ENCODE peak calls at places on chromosomes 12 and 14, in six cellular contexts. R is Peyer's patch, Y is heart left ventricle, U is thoracic aorta, C is suprapubic skin, I is DND-41. G is an unnamed sample.

GRCh38 chr12:25438638-25439037 is 114.4 kb downstream of the LMNTD1 start:
- DNase-seq in R (no peak), Y (no peak), U (no peak), C (no peak), I (no peak), G (no peak)

GRCh38 chr12:64518396-64518795 is 66.5 kb downstream of the TBK1 start:
- DNase-seq in R (no peak), Y (no peak), U (no peak), C (no peak), I (no peak), G (no peak)

GRCh38 chr12:50241178-50241577 is 42.1 kb downstream of the LIMA1 start:
- DNase-seq in R (no peak), Y (no peak), U (no peak), C (no peak), I (no peak), G (no peak)

GRCh38 chr12:131783915-131784541 is 44.2 kb upstream of the MMP17 start:
- DNase-seq in R (no peak), Y (no peak), U (no peak), C (no peak), I (no peak), G (no peak)

GRCh38 chr12:70891059-70891632 is 29.4 kb downstream of the PTPRR start:
- DNase-seq in R (no peak), Y (no peak), U (no peak), C (no peak), I (no peak), G (no peak)

GRCh38 chr12:69933115-69933552 is 108.1 kb downstream of the MYRFL start:
- DNase-seq in R (no peak), Y (no peak), U (no peak), C (no peak), I (no peak), G (no peak)

GRCh38 chr12:50079771-50080170 is 5.4 kb upstream of the SMARCD1 start:
- DNase-seq in R (no peak), Y (no peak), U (no peak), C (no peak), I (no peak), G (no peak)

GRCh38 chr12:108305520-108305919 is 33.6 kb downstream of the CMKLR1 start:
- DNase-seq in R (no peak), Y (peak; percentile 92), U (peak; percentile 87), C (peak; percentile 95), I (no peak), G (peak; percentile 66)

GRCh38 chr12:131091976-131092691 is 138.4 kb downstream of the ADGRD1 start:
- DNase-seq in R (peak; percentile 8), Y (peak; percentile 3), U (no peak), C (peak; percentile 75), I (no peak), G (peak; percentile 7)

GRCh38 chr12:27868165-27868564 is 88.1 kb upstream of the MANSC4 start:
- DNase-seq in R (no peak), Y (no peak), U (no peak), C (no peak), I (no peak), G (no peak)

GRCh38 chr12:48977290-48978281 is 536 bp upstream of the WNT1 start:
- DNase-seq in R (peak; percentile 76), Y (no peak), U (no peak), C (no peak), I (peak; percentile 73), G (peak; percentile 76)

GRCh38 chr12:14774944-14775651 is 28.2 kb downstream of the WBP11 start:
- DNase-seq in R (peak; percentile 32), Y (peak; percentile 29), U (peak; percentile 11), C (peak; percentile 81), I (no peak), G (peak; percentile 67)

GRCh38 chr12:93766802-93767523 is 89.8 kb downstream of the CRADD start:
- DNase-seq in R (no peak), Y (peak; percentile 60), U (no peak), C (no peak), I (peak; percentile 63), G (no peak)

GRCh38 chr14:54785111-54785777 is 117.4 kb downstream of the GCH1 start:
- DNase-seq in R (no peak), Y (no peak), U (no peak), C (no peak), I (no peak), G (no peak)

GRCh38 chr14:76576047-76576741 is 185.1 kb upstream of the VASH1 start:
- DNase-seq in R (no peak), Y (peak; percentile 37), U (no peak), C (no peak), I (no peak), G (no peak)

GRCh38 chr12:4044736-4045432 is 171.7 kb upstream of the PARP11 start:
- DNase-seq in R (no peak), Y (no peak), U (no peak), C (no peak), I (no peak), G (no peak)

GRCh38 chr14:78164226-78164853 is 5.8 kb upstream of the NRXN3 start:
- DNase-seq in R (no peak), Y (no peak), U (no peak), C (no peak), I (peak; percentile 12), G (no peak)

GRCh38 chr12:92446082-92446460 is 256.7 kb upstream of the PLEKHG7 start:
- DNase-seq in R (no peak), Y (no peak), U (no peak), C (no peak), I (no peak), G (no peak)

GRCh38 chr12:63862187-63863107 is 17.9 kb downstream of the SRGAP1 start:
- DNase-seq in R (no peak), Y (peak; percentile 37), U (no peak), C (no peak), I (no peak), G (no peak)

GRCh38 chr14:91369628-91370445 is 47.8 kb downstream of the CCDC88C start:
- DNase-seq in R (no peak), Y (no peak), U (no peak), C (no peak), I (no peak), G (no peak)

GRCh38 chr14:58572092-58572853 is 65.5 kb upstream of the DACT1 start:
- DNase-seq in R (no peak), Y (no peak), U (no peak), C (no peak), I (peak; percentile 43), G (no peak)

GRCh38 chr14:31965735-31966598 is 111.1 kb upstream of the ARHGAP5 start:
- DNase-seq in R (no peak), Y (no peak), U (no peak), C (no peak), I (no peak), G (peak; percentile 56)

GRCh38 chr12:55034218-55034617 is 14.4 kb downstream of the NEUROD4 start:
- DNase-seq in R (no peak), Y (no peak), U (no peak), C (no peak), I (no peak), G (no peak)

GRCh38 chr12:130665753-130666152 is 50.3 kb downstream of the RIMBP2 start:
- DNase-seq in R (no peak), Y (no peak), U (no peak), C (no peak), I (no peak), G (no peak)

GRCh38 chr14:68141531-68142088 is 322.0 kb downstream of the RAD51B start:
- DNase-seq in R (no peak), Y (no peak), U (no peak), C (no peak), I (no peak), G (no peak)

GRCh38 chr12:40054554-40055226 is 51.2 kb downstream of the SLC2A13 start:
- DNase-seq in R (no peak), Y (no peak), U (no peak), C (no peak), I (no peak), G (peak; percentile 41)

GRCh38 chr14:51398898-51399297 is 158.9 kb downstream of the TMX1 start:
- DNase-seq in R (no peak), Y (no peak), U (peak; percentile 12), C (no peak), I (no peak), G (no peak)

GRCh38 chr12:27970981-27971489 is 1.5 kb downstream of the PTHLH start:
- DNase-seq in R (no peak), Y (no peak), U (no peak), C (no peak), I (no peak), G (no peak)

GRCh38 chr12:121803861-121804416 is at the start of gene SETD1B:
- DNase-seq in R (no peak), Y (peak; percentile 80), U (no peak), C (no peak), I (peak; percentile 83), G (peak; percentile 69)

GRCh38 chr12:65885716-65886115 is 61.4 kb downstream of the HMGA2 start:
- DNase-seq in R (no peak), Y (no peak), U (no peak), C (no peak), I (no peak), G (no peak)

GRCh38 chr12:104130760-104131159 is 7.2 kb downstream of the NFYB start:
- DNase-seq in R (no peak), Y (no peak), U (no peak), C (no peak), I (no peak), G (no peak)

GRCh38 chr12:127559349-127560040 is 707.5 kb upstream of the TMEM132C start:
- DNase-seq in R (no peak), Y (peak; percentile 53), U (no peak), C (no peak), I (peak; percentile 52), G (no peak)

GRCh38 chr14:27253946-27254345 is 656.1 kb upstream of the NOVA1 start:
- DNase-seq in R (no peak), Y (no peak), U (no peak), C (no peak), I (no peak), G (no peak)

GRCh38 chr14:61103541-61104339 is 122.7 kb downstream of the SLC38A6 start:
- DNase-seq in R (no peak), Y (peak; percentile 62), U (peak; percentile 42), C (peak; percentile 83), I (no peak), G (peak; percentile 58)
- H3K4me3 ChIP-seq in R (no peak overlapping the region), Y (no peak overlapping the region), U (peak overlapping the region; percentile 34), C (no peak overlapping the region), I (no peak overlapping the region), G (no peak overlapping the region)

GRCh38 chr12:23847857-23848256 is 101.6 kb downstream of the SOX5 start:
- DNase-seq in R (no peak), Y (no peak), U (no peak), C (no peak), I (no peak), G (no peak)
- H3K27ac ChIP-seq in R (no peak overlapping the region), Y (no peak overlapping the region), U (no peak overlapping the region), C (no peak overlapping the region), I (no peak overlapping the region), G (no peak overlapping the region)

GRCh38 chr12:53978477-53979356 is 4.0 kb upstream of the HOTAIR start:
- DNase-seq in R (no peak), Y (no peak), U (no peak), C (no peak), I (no peak), G (no peak)
- H3K4me3 ChIP-seq in R (peak overlapping the region; percentile 24), Y (no peak overlapping the region), U (no peak overlapping the region), C (no peak overlapping the region), I (no peak overlapping the region), G (no peak overlapping the region)

GRCh38 chr12:122886851-122887816 is 8.8 kb downstream of the VPS37B start:
- DNase-seq in R (peak; percentile 80), Y (no peak), U (no peak), C (peak; percentile 47), I (peak; percentile 78), G (no peak)
- H3K27ac ChIP-seq in R (peak overlapping the region; percentile 88), Y (peak overlapping the region; percentile 90), U (no peak overlapping the region), C (peak overlapping the region; percentile 94), I (peak overlapping the region; percentile 74), G (no peak overlapping the region)

GRCh38 chr12:106133136-106134087 is 5.3 kb downstream of the NUAK1 start:
- DNase-seq in R (no peak), Y (no peak), U (no peak), C (no peak), I (no peak), G (no peak)
- H3K4me3 ChIP-seq in R (no peak overlapping the region), Y (no peak overlapping the region), U (no peak overlapping the region), C (no peak overlapping the region), I (no peak overlapping the region), G (no peak overlapping the region)

G was measured in ovary.